ENCODE peak calls at places on chromosome 20, in five cellular contexts. Q is ovary, Y is endothelial cell of umbilical vein, V is right lobe of liver, R is Peyer's patch. I is an unnamed sample.
A peak's percentile ranks its signal among the peaks of the same experiment; 100 is the strongest.

GRCh38 chr20:63628246-63628975 is 1.5 kb upstream of the GMEB2 start:
- DNase-seq in Q (peak; percentile 82), Y (peak; percentile 83), V (peak; percentile 64), R (peak; percentile 81), I (no peak)

GRCh38 chr20:60063739-60064138 is 105.5 kb downstream of the CDH26 start:
- DNase-seq in Q (no peak), Y (no peak), V (no peak), R (no peak), I (no peak)

GRCh38 chr20:24955045-24955444 is 6.0 kb downstream of the CST7 start:
- DNase-seq in Q (no peak), Y (no peak), V (no peak), R (no peak), I (no peak)

GRCh38 chr20:63175031-63175895 is 40.7 kb downstream of the YTHDF1 start:
- DNase-seq in Q (no peak), Y (no peak), V (no peak), R (no peak), I (no peak)

GRCh38 chr20:62524486-62524885 is 48.7 kb upstream of the GATA5 start:
- DNase-seq in Q (no peak), Y (no peak), V (no peak), R (no peak), I (no peak)

GRCh38 chr20:21157006-21157405 is 31.1 kb downstream of the KIZ start:
- DNase-seq in Q (no peak), Y (no peak), V (no peak), R (no peak), I (no peak)

GRCh38 chr20:25072226-25072811 is 9.6 kb downstream of the VSX1 start:
- DNase-seq in Q (no peak), Y (no peak), V (no peak), R (peak; percentile 26), I (no peak)

GRCh38 chr20:45104786-45105185 is 3.9 kb upstream of the KCNS1 start:
- DNase-seq in Q (no peak), Y (peak; percentile 41), V (no peak), R (no peak), I (no peak)

GRCh38 chr20:50874111-50874757 is 57.0 kb downstream of the ADNP start:
- DNase-seq in Q (peak; percentile 63), Y (no peak), V (no peak), R (no peak), I (no peak)

GRCh38 chr20:63151554-63152321 is 64.2 kb downstream of the YTHDF1 start:
- DNase-seq in Q (peak; percentile 64), Y (no peak), V (no peak), R (no peak), I (no peak)

GRCh38 chr20:8305449-8305978 is 173.4 kb downstream of the PLCB1 start:
- DNase-seq in Q (no peak), Y (peak; percentile 42), V (peak; percentile 54), R (peak; percentile 82), I (no peak)

GRCh38 chr20:46681032-46681854 is 8.0 kb downstream of the TP53RK start:
- DNase-seq in Q (peak; percentile 53), Y (peak; percentile 52), V (peak; percentile 35), R (peak; percentile 87), I (no peak)

GRCh38 chr20:45432294-45432693 is 16.4 kb downstream of the PIGT start:
- DNase-seq in Q (no peak), Y (peak; percentile 25), V (no peak), R (peak; percentile 72), I (no peak)

GRCh38 chr20:44010162-44010704 is 95.6 kb downstream of the TOX2 start:
- DNase-seq in Q (no peak), Y (no peak), V (no peak), R (no peak), I (no peak)

GRCh38 chr20:9978395-9979004 is 56.3 kb upstream of the ANKEF1 start:
- DNase-seq in Q (no peak), Y (peak; percentile 87), V (no peak), R (peak; percentile 64), I (no peak)

GRCh38 chr20:51385941-51386530 is 156.5 kb downstream of the NFATC2 start:
- DNase-seq in Q (no peak), Y (peak; percentile 67), V (no peak), R (peak; percentile 76), I (no peak)

GRCh38 chr20:438581-439469 is 23.5 kb downstream of the TBC1D20 start:
- DNase-seq in Q (no peak), Y (peak; percentile 55), V (no peak), R (peak; percentile 75), I (no peak)

GRCh38 chr20:6613280-6613861 is 154.1 kb upstream of the BMP2 start:
- DNase-seq in Q (no peak), Y (no peak), V (no peak), R (no peak), I (no peak)

DNA sequence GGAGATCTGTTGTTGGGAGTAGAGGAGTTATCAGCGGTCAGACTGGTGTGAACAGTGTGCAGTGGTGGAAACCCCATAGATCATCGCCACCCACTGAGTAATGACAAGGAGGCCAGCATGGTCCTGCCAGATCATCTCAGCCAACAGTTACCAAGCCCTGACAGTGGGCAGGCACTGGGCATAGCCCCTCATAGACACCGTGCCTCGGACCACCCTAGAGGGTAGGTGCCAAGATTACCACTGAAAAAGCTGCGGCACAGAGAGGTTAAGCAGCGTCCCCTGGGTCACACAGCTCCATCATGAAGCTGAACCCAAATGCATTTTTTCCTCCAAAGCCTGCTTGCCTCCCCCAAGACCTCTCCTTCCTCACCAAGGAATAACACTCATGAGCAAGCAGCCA is 21.5 kb upstream of the BMP7 start:
- DNase-seq in Q (no peak), Y (no peak), V (no peak), R (no peak), I (no peak)
- H3K27ac ChIP-seq in Q (no peak overlapping the region), Y (no peak overlapping the region), V (no peak overlapping the region), R (no peak overlapping the region), I (no peak overlapping the region)

GRCh38 chr20:35192071-35192872 is 20.4 kb downstream of the PROCR start:
- DNase-seq in Q (peak; percentile 57), Y (peak; percentile 58), V (peak; percentile 44), R (no peak), I (no peak)
- TF ChIP-seq POLR2A in Q (no peak), Y (peak; percentile 35), V (no peak), R (no peak), I (no peak)

DNA sequence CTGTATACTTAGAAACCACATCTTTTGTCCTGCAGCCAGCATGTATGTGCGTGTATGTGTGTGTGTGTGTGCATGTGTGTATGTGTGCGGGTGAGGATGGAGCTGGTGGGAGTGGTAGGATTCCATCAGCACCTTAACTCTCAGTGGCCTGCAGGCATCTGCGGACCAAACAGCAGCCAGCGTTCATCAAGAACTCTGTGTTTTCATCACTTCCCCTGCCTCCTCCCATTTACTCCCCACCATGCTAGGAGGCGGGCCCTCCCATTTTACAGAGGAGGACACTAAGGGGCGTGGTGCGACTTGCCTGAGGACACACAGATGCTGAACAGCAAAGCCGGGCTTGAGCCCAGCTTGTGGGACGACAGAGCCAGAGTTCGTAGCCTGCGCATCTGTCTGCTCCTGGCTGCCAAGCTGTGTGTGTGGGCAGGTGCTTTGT is 8.9 kb downstream of the VSTM2L start:
- DNase-seq in Q (no peak), Y (no peak), V (no peak), R (peak; percentile 57), I (no peak)
- H3K4me1 ChIP-seq in Q (no peaks in the 10 kb centered on the region), Y (no peaks in the 10 kb centered on the region), V (no peaks in the 10 kb centered on the region), R (no peaks in the 10 kb centered on the region), I (peaks cover 35% of the 10 kb centered on the region)

GRCh38 chr20:2465100-2465499 is 5.5 kb downstream of the SNRPB start:
- DNase-seq in Q (no peak), Y (no peak), V (no peak), R (no peak), I (no peak)

GRCh38 chr20:2470432-2471193 is at the start of gene SNRPB:
- DNase-seq in Q (peak; percentile 97), Y (peak; percentile 98), V (peak; percentile 97), R (peak; percentile 99), I (peak; percentile 74)

GRCh38 chr20:2467412-2467811 is 3.2 kb downstream of the SNRPB start:
- DNase-seq in Q (no peak), Y (no peak), V (no peak), R (no peak), I (no peak)

GRCh38 chr20:2470051-2470431 is 548 bp downstream of the SNRPB start:
- DNase-seq in Q (peak; percentile 62), Y (peak; percentile 60), V (peak; percentile 52), R (peak; percentile 77), I (no peak)

GRCh38 chr20:2468581-2469407 is 1.8 kb downstream of the SNRPB start:
- DNase-seq in Q (no peak), Y (no peak), V (no peak), R (no peak), I (no peak)
- H3K27ac ChIP-seq in Q (no peak overlapping the region), Y (no peak overlapping the region), V (no peak overlapping the region), R (no peak overlapping the region), I (no peak overlapping the region)

DNA sequence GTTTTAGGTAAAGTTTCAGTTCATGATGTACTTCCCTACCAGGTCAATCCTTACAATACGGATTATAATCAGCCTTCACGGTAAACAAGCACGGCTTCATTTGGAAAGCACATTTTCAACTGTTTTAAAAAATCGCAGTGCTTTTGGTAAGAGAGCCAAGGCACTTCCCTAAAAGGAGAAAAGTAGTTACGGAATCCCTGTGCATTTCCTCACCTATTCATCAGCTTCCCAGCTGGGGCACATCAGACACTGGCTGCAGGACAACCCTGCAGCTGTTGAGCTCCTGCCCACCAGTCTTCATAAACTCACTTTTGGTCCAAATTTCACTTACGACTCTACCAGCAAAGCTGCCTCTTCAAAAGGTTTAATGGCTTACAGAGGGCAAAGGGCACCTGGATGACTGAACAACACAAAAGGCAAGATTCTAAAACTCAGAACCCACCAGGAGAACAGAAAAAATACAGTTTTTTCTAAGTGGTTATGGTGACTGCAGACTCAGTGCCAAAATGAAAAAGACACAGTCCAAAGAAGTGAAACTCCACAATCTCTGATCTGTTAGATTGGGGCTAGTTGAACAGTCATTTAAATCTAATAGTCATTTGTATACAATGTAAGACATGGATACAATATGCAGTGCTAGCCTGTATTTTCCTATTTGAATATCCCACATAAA is 7.5 kb downstream of the SNX5 start:
- DNase-seq in Q (peak; percentile 77), Y (no peak), V (no peak), R (peak; percentile 58), I (no peak)
- TF ChIP-seq POLR2A in Q (no peak), Y (no peak), V (no peak), R (no peak), I (no peak)

DNA sequence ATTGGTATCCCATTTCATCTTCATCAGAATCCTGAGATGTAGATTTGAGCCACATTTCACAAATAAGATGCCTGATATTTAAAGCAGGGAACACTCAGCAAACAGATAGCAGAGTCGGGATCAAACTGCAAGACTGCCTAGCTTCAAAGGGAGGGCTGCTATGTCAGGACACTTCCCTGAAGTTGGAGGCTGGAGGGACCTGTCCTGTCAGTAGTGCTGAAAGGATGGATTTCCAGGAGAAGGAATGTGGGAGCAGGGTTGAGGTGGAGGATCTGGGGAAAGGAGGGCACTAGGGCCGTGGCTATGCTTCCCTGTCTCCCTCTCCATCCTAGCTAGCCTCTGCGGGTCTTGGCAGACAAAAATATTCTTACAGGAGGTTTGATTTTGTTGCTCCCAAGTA is 32.2 kb downstream of the COX4I2 start:
- DNase-seq in Q (no peak), Y (no peak), V (no peak), R (no peak), I (no peak)
- H3K4me1 ChIP-seq in Q (peaks cover 23% of the 10 kb centered on the region), Y (peaks cover 15% of the 10 kb centered on the region), V (peaks cover 2% of the 10 kb centered on the region), R (peaks cover 3% of the 10 kb centered on the region), I (peaks cover 28% of the 10 kb centered on the region)

I was measured in esophagus squamous epithelium.